ENCODE peak calls at places on chromosomes 4 and X, in six cellular contexts. One of them, this sample, is unnamed.

GRCh38 chrX:107599371-107599970 is 28.8 kb upstream of the PRPS1 start:
- DNase-seq in glutamatergic neuron: no peak
- DNase-seq in adrenal gland: no peak
- DNase-seq in natural killer cell: no peak
- DNase-seq in A549: no peak
- DNase-seq in right lobe of liver: no peak
- DNase-seq in this sample: no peak

GRCh38 chr4:105135746-105136145 is 10.9 kb upstream of the TET2 start:
- DNase-seq in natural killer cell: no peak
- DNase-seq in glutamatergic neuron: no peak
- DNase-seq in right lobe of liver: no peak
- DNase-seq in A549: no peak
- DNase-seq in adrenal gland: no peak
- DNase-seq in this sample: no peak

GRCh38 chrX:39850630-39851152 is 247.1 kb downstream of the BCOR start:
- DNase-seq in adrenal gland: peak; percentile 12
- DNase-seq in natural killer cell: no peak
- DNase-seq in A549: no peak
- DNase-seq in right lobe of liver: no peak
- DNase-seq in glutamatergic neuron: no peak
- DNase-seq in this sample: no peak

GRCh38 chr4:123939621-123940020 is 543.0 kb downstream of the SPRY1 start:
- DNase-seq in adrenal gland: no peak
- DNase-seq in right lobe of liver: no peak
- DNase-seq in glutamatergic neuron: no peak
- DNase-seq in natural killer cell: no peak
- DNase-seq in A549: no peak
- DNase-seq in this sample: no peak

GRCh38 chr4:52836653-52837052 is 25.5 kb upstream of the RASL11B start:
- DNase-seq in natural killer cell: no peak
- DNase-seq in glutamatergic neuron: no peak
- DNase-seq in right lobe of liver: no peak
- DNase-seq in adrenal gland: no peak
- DNase-seq in A549: no peak
- DNase-seq in this sample: no peak

GRCh38 chrX:12002876-12003275 is 135.4 kb upstream of the FRMPD4 start:
- DNase-seq in glutamatergic neuron: no peak
- DNase-seq in right lobe of liver: no peak
- DNase-seq in natural killer cell: no peak
- DNase-seq in A549: no peak
- DNase-seq in adrenal gland: no peak
- DNase-seq in this sample: no peak

GRCh38 chrX:76796311-76796710 is 368.8 kb downstream of the MAGEE1 start:
- DNase-seq in adrenal gland: no peak
- DNase-seq in A549: peak; percentile 9
- DNase-seq in glutamatergic neuron: no peak
- DNase-seq in natural killer cell: no peak
- DNase-seq in right lobe of liver: no peak
- DNase-seq in this sample: no peak

GRCh38 chr4:132097046-132097445 is 1052.0 kb upstream of the PCDH10 start:
- DNase-seq in right lobe of liver: no peak
- DNase-seq in natural killer cell: no peak
- DNase-seq in adrenal gland: no peak
- DNase-seq in glutamatergic neuron: no peak
- DNase-seq in A549: no peak
- DNase-seq in this sample: no peak

DNA sequence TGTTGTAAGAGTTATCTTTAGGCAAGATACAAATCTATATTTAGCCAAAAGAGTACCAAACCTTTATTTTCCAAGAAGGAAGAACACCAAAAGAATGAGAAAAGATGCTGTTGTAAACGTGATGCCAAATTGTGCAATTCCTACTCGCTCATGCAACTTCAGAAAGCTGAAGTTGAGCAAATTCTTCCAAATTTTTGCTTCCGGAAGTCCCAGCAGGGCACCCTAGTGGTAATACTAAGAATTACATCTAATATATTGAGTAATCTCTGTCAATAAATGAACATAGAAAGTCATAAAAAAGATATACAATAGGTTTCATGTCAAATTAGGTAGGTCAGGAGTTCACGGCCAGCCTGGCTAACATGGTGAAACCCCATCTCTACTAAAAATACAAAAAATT is 36.0 kb upstream of the SMARCAD1 start:
- DNase-seq in adrenal gland: no peak
- DNase-seq in A549: peak; percentile 5
- DNase-seq in natural killer cell: no peak
- DNase-seq in glutamatergic neuron: no peak
- DNase-seq in right lobe of liver: no peak
- DNase-seq in this sample: no peak
- TF ChIP-seq CTCF in adrenal gland: no peak
- TF ChIP-seq CTCF in A549: no peak
- TF ChIP-seq CTCF in natural killer cell: no peak
- TF ChIP-seq CTCF in glutamatergic neuron: peak; percentile 76
- TF ChIP-seq CTCF in right lobe of liver: no peak
- TF ChIP-seq CTCF in this sample: no peak

DNA sequence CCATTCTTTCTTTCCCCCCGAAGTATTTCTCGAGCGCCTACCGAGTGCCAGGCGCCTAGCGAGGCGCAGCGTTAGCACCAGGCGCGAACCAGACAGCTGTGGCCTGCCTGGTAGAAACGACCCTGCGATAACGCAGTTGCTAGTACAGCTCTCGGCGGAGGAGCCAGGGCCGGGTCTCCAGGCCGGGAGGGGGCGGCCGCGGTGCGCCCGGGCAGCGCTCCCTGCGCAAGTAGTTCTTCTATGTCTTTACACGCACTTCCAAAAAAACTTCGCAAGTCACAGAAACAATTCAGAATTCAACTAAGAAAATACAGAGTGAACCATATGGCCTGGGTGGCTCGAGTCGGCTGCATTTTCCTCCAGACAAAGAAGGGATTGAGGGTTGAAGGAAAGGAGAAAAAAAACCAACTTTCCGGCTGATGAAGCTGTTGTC is 7.0 kb upstream of the NEUROG2 start:
- DNase-seq in glutamatergic neuron: peak; percentile 73
- DNase-seq in adrenal gland: no peak
- DNase-seq in A549: peak; percentile 22
- DNase-seq in natural killer cell: no peak
- DNase-seq in right lobe of liver: no peak
- DNase-seq in this sample: peak; percentile 43
- TF ChIP-seq CTCF in glutamatergic neuron: no peak
- TF ChIP-seq CTCF in adrenal gland: no peak
- TF ChIP-seq CTCF in A549: no peak
- TF ChIP-seq CTCF in natural killer cell: no peak
- TF ChIP-seq CTCF in right lobe of liver: no peak
- TF ChIP-seq CTCF in this sample: no peak

DNA sequence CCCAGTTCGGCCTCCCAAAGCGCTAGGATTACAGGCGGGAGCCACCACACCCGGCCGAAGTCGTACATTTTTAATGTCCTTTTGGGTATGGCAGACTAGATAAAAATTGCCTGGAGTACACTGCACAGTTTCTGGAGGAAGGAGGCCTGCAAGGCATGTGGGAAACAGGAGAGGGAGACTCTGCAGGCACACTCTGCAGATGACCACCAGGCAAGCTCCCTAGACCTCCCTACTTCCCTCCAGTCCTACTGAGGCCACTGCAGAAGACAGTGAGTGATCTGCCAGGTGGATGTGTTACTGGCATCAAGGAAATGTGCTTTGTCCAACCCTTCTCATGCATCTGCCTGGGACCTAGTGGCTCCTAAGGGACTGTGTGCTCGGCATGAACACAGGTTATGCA is 11.4 kb downstream of the PDLIM3 start:
- DNase-seq in adrenal gland: no peak
- DNase-seq in natural killer cell: no peak
- DNase-seq in A549: no peak
- DNase-seq in right lobe of liver: no peak
- DNase-seq in glutamatergic neuron: no peak
- DNase-seq in this sample: no peak
- TF ChIP-seq CTCF in adrenal gland: no peak
- TF ChIP-seq CTCF in natural killer cell: no peak
- TF ChIP-seq CTCF in A549: no peak
- TF ChIP-seq CTCF in right lobe of liver: no peak
- TF ChIP-seq CTCF in glutamatergic neuron: no peak
- TF ChIP-seq CTCF in this sample: no peak

GRCh38 chrX:21972721-21973120 is 32.2 kb downstream of the SMS start:
- DNase-seq in natural killer cell: no peak
- DNase-seq in glutamatergic neuron: no peak
- DNase-seq in A549: peak; percentile 35
- DNase-seq in right lobe of liver: no peak
- DNase-seq in adrenal gland: no peak
- DNase-seq in this sample: no peak
- TF ChIP-seq CTCF in natural killer cell: no peak
- TF ChIP-seq CTCF in glutamatergic neuron: no peak
- TF ChIP-seq CTCF in A549: peak; percentile 12
- TF ChIP-seq CTCF in right lobe of liver: no peak
- TF ChIP-seq CTCF in adrenal gland: no peak
- TF ChIP-seq CTCF in this sample: no peak

DNA sequence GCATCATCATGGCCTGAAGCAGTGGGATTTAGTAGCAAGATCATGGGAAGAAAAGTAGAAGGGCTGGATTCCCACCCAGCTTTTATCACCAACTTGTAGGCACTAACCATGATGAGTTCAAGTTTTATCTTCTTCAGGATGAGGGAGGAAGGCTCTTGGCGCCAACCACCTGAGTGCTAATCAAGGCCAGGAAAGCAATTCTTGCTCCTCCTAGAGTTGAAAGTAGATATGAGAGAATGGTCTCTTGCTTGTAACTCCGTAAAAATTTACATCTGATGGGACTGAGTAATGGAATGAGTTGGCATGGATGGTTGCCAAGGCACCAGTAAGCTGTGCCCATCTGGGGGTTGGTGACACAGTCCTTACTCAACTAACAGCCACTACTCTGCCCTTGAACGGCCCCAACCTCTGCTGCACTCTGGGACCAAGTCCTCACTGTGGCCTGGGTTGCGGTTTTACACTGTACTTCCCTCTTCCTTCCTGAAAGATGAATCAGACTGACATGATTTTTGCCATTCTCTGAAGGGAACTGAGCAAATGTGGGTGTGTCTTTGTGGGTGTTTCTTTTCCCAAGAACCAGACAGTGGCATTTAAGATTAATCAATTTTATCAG is 39.4 kb upstream of the NDP start:
- DNase-seq in right lobe of liver: peak; percentile 27
- DNase-seq in A549: peak; percentile 77
- DNase-seq in natural killer cell: peak; percentile 48
- DNase-seq in glutamatergic neuron: no peak
- DNase-seq in adrenal gland: peak; percentile 75
- DNase-seq in this sample: no peak
- TF ChIP-seq CTCF in right lobe of liver: no peak
- TF ChIP-seq CTCF in A549: no peak
- TF ChIP-seq CTCF in natural killer cell: no peak
- TF ChIP-seq CTCF in glutamatergic neuron: no peak
- TF ChIP-seq CTCF in adrenal gland: no peak
- TF ChIP-seq CTCF in this sample: no peak

DNA sequence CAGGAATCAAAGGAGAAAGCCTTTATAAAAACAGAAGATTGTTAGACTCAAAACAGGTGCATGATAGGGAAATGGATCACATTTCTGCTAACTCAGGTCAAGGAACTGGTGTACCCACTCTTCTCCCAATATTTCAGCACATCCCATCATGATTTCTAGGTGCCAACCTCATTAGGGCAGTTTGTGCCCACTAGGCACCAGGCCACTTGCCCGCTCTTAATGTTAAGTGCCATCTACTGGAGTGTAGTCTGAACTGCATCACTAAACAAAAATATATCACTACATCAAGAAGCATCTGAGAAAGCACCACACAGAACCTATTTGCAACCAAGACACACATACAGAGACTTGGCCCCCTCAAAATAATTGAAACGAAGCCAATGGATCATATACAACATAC is 140.4 kb upstream of the GRID2 start:
- DNase-seq in glutamatergic neuron: no peak
- DNase-seq in natural killer cell: no peak
- DNase-seq in A549: peak; percentile 5
- DNase-seq in right lobe of liver: no peak
- DNase-seq in adrenal gland: no peak
- DNase-seq in this sample: no peak
- TF ChIP-seq CTCF in glutamatergic neuron: peak; percentile 31
- TF ChIP-seq CTCF in natural killer cell: no peak
- TF ChIP-seq CTCF in A549: no peak
- TF ChIP-seq CTCF in right lobe of liver: no peak
- TF ChIP-seq CTCF in adrenal gland: peak; percentile 21
- TF ChIP-seq CTCF in this sample: no peak

GRCh38 chr4:6573986-6574746 is 823 bp upstream of the MAN2B2 start:
- DNase-seq in adrenal gland: no peak
- DNase-seq in right lobe of liver: no peak
- DNase-seq in A549: no peak
- DNase-seq in glutamatergic neuron: no peak
- DNase-seq in natural killer cell: no peak
- DNase-seq in this sample: no peak

GRCh38 chr4:6575503-6576240 is 683 bp downstream of the MAN2B2 start:
- DNase-seq in adrenal gland: no peak
- DNase-seq in glutamatergic neuron: no peak
- DNase-seq in natural killer cell: no peak
- DNase-seq in right lobe of liver: no peak
- DNase-seq in A549: no peak
- DNase-seq in this sample: no peak

GRCh38 chr4:6573551-6573950 is 1.4 kb upstream of the MAN2B2 start:
- DNase-seq in A549: no peak
- DNase-seq in right lobe of liver: no peak
- DNase-seq in glutamatergic neuron: no peak
- DNase-seq in natural killer cell: no peak
- DNase-seq in adrenal gland: no peak
- DNase-seq in this sample: no peak

GRCh38 chr4:6576512-6576911 is 1.5 kb downstream of the MAN2B2 start:
- DNase-seq in A549: no peak
- DNase-seq in adrenal gland: no peak
- DNase-seq in natural killer cell: no peak
- DNase-seq in glutamatergic neuron: no peak
- DNase-seq in right lobe of liver: peak; percentile 88
- DNase-seq in this sample: no peak

GRCh38 chr4:6574747-6575502 is at the start of gene MAN2B2:
- DNase-seq in glutamatergic neuron: peak; percentile 94
- DNase-seq in right lobe of liver: peak; percentile 93
- DNase-seq in adrenal gland: peak; percentile 92
- DNase-seq in natural killer cell: peak; percentile 83
- DNase-seq in A549: peak; percentile 64
- DNase-seq in this sample: peak; percentile 86
- TF ChIP-seq CTCF in glutamatergic neuron: peak; percentile 15
- TF ChIP-seq CTCF in right lobe of liver: no peak
- TF ChIP-seq CTCF in adrenal gland: peak; percentile 27
- TF ChIP-seq CTCF in natural killer cell: no peak
- TF ChIP-seq CTCF in A549: no peak
- TF ChIP-seq CTCF in this sample: no peak